ENCODE peak calls at places on chromosomes 6 and 20, in eight cellular contexts. I is kidney, X is left lung, Y is AG04450, K is A673, E is ascending aorta, T is fibroblast of pulmonary artery, M is K562. L is an unnamed sample.

GRCh38 chr6:143579703-143580102 is 68.2 kb upstream of the FUCA2 start:
- DNase-seq in I (no peak), X (no peak), Y (peak; percentile 79), K (no peak), E (peak; percentile 86), T (peak; percentile 97), M (no peak), L (no peak)

GRCh38 chr6:78810698-78811097 is 56.7 kb upstream of the IRAK1BP1 start:
- DNase-seq in I (no peak), X (no peak), Y (no peak), K (no peak), E (no peak), T (peak; percentile 46), M (no peak), L (no peak)

GRCh38 chr6:145626857-145627256 is 108.5 kb downstream of the EPM2A start:
- DNase-seq in I (no peak), X (no peak), Y (peak; percentile 30), K (no peak), E (no peak), T (peak; percentile 94), M (no peak), L (no peak)

GRCh38 chr6:132715204-132715603 is 1.3 kb upstream of the VNN1 start:
- DNase-seq in I (peak; percentile 29), X (no peak), Y (peak; percentile 52), K (peak; percentile 37), E (no peak), T (peak; percentile 91), M (peak; percentile 15), L (no peak)

GRCh38 chr6:30160391-30160790 is 620 bp downstream of the TRIM10 start:
- DNase-seq in I (no peak), X (no peak), Y (no peak), K (no peak), E (no peak), T (no peak), M (no peak), L (no peak)

GRCh38 chr6:156021746-156022396 is 566.2 kb upstream of the NOX3 start:
- DNase-seq in I (no peak), X (no peak), Y (no peak), K (no peak), E (no peak), T (peak; percentile 74), M (no peak), L (peak; percentile 83)

GRCh38 chr6:74731921-74732320 is 473.9 kb downstream of the COL12A1 start:
- DNase-seq in I (no peak), X (no peak), Y (peak; percentile 24), K (peak; percentile 36), E (no peak), T (peak; percentile 60), M (no peak), L (peak; percentile 88)

GRCh38 chr6:161835426-161836029 is 561.7 kb upstream of the AGPAT4 start:
- DNase-seq in I (no peak), X (no peak), Y (no peak), K (no peak), E (no peak), T (no peak), M (no peak), L (no peak)

DNA sequence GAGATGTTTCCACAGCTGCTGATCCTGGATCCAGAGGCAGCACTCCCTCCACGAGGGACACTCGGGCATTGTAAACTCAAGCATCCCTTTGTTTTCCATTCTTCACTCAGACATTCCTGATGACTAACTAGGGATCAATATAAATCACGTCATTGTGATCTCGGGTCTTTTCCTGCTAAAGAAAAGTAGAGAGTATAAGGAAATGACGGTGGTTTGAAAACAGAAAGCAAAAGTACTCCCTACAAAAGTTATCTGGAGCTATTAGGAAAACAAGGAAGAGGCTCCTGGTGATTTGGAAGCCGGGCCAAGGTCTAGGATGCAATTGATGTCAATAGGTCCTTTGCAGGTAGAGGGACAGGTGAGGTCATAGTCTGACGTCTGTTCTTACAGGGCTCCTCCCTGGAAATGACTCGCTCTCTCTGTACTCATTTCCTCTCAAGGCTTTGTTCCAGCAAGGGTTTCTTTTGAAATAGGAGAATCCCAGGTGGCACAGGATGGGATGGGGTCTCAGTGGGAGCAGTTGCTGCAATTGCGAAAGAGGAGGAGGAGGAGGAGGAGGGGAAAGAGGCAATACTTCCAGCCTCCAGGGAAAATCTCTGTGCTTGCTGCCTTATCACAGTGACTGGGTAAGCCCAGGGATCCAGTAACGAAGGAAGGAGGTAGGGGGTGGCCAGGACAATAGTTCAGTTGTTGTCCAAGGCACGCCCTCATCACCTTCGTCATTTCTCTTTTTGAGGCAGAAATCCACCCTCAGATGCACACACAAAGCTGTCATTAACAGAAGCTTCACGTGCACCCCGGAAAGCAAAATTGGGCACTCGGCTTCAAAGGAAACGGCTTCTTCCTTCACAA is 222.9 kb downstream of the LY86 start:
- DNase-seq in I (no peak), X (no peak), Y (no peak), K (peak; percentile 54), E (peak; percentile 60), T (peak; percentile 89), M (no peak), L (peak; percentile 39)
- H3K4me3 ChIP-seq in I (peak overlapping the region; percentile 37), X (peak overlapping the region; percentile 20), Y (peak overlapping the region; percentile 56), K (peak overlapping the region; percentile 35), E (peak overlapping the region; percentile 40), T (peak overlapping the region; percentile 30), M (no peak overlapping the region), L (peak overlapping the region; percentile 40)

GRCh38 chr20:40704828-40705227 is 15.8 kb upstream of the MAFB start:
- DNase-seq in I (no peak), X (no peak), Y (no peak), K (no peak), E (no peak), T (no peak), M (no peak), L (no peak)

GRCh38 chr20:40705413-40705812 is 16.4 kb upstream of the MAFB start:
- DNase-seq in I (no peak), X (no peak), Y (no peak), K (no peak), E (no peak), T (no peak), M (no peak), L (no peak)

GRCh38 chr20:40698744-40699143 is 9.7 kb upstream of the MAFB start:
- DNase-seq in I (no peak), X (no peak), Y (no peak), K (no peak), E (peak; percentile 11), T (no peak), M (no peak), L (no peak)

GRCh38 chr20:40703981-40704530 is 15.0 kb upstream of the MAFB start:
- DNase-seq in I (no peak), X (no peak), Y (no peak), K (no peak), E (no peak), T (no peak), M (no peak), L (no peak)

DNA sequence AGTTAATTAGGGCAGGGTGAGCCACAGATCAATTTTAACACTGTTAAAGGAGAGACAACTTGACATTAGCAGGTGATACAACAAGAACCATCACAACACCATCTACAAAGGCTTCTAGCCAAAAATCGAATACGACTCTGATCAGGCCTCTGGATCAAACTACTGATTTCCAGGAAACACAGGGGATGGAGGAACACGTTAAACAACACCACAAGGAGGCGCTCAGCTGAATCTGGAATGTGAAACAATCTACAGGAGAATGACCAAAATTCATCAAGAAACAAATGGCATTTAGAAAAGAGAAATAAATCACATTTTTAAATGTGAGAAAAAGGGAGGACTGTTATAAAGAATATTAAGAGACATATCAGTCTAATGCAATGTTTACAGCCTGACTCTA is 13.5 kb upstream of the MAFB start:
- DNase-seq in I (no peak), X (no peak), Y (no peak), K (no peak), E (no peak), T (no peak), M (peak; percentile 22), L (no peak)
- TF ChIP-seq CTCF in I (no peak), X (no peak), Y (peak; percentile 23), K (peak; percentile 49), E (no peak), T (peak; percentile 24), M (peak; percentile 42), L (peak; percentile 4)

GRCh38 chr6:41562633-41562975 is 16.4 kb downstream of the FOXP4 start:
- DNase-seq in I (no peak), X (no peak), Y (no peak), K (peak; percentile 87), E (no peak), T (no peak), M (no peak), L (no peak)

GRCh38 chr6:41561386-41561785 is 15.2 kb downstream of the FOXP4 start:
- DNase-seq in I (no peak), X (no peak), Y (no peak), K (no peak), E (no peak), T (no peak), M (no peak), L (no peak)

GRCh38 chr6:41559655-41560439 is 13.7 kb downstream of the FOXP4 start:
- DNase-seq in I (no peak), X (no peak), Y (no peak), K (no peak), E (no peak), T (no peak), M (no peak), L (no peak)

GRCh38 chr6:41561931-41562632 is 15.9 kb downstream of the FOXP4 start:
- DNase-seq in I (no peak), X (no peak), Y (no peak), K (peak; percentile 80), E (no peak), T (no peak), M (no peak), L (no peak)

GRCh38 chr6:41560440-41561192 is 14.4 kb downstream of the FOXP4 start:
- DNase-seq in I (peak; percentile 87), X (peak; percentile 88), Y (no peak), K (peak; percentile 42), E (no peak), T (no peak), M (no peak), L (no peak)
- H3K4me3 ChIP-seq in I (no peak overlapping the region), X (peak overlapping the region; percentile 19), Y (no peak overlapping the region), K (peak overlapping the region; percentile 39), E (peak overlapping the region; percentile 20), T (peak overlapping the region; percentile 49), M (no peak overlapping the region), L (no peak overlapping the region)

GRCh38 chr6:52725133-52725529 is 38.1 kb downstream of the GSTA2 start:
- DNase-seq in I (no peak), X (no peak), Y (no peak), K (no peak), E (peak; percentile 67), T (peak; percentile 10), M (no peak), L (peak; percentile 14)

GRCh38 chr6:52725530-52726192 is 37.6 kb downstream of the GSTA2 start:
- DNase-seq in I (no peak), X (no peak), Y (no peak), K (no peak), E (no peak), T (peak; percentile 7), M (no peak), L (peak; percentile 14)

GRCh38 chr6:52726741-52727535 is 36.3 kb downstream of the GSTA2 start:
- DNase-seq in I (no peak), X (no peak), Y (no peak), K (no peak), E (no peak), T (no peak), M (no peak), L (no peak)

GRCh38 chr6:52724406-52725121 is 38.7 kb downstream of the GSTA2 start:
- DNase-seq in I (peak; percentile 79), X (peak; percentile 84), Y (no peak), K (peak; percentile 81), E (peak; percentile 89), T (peak; percentile 73), M (peak; percentile 61), L (peak; percentile 16)

DNA sequence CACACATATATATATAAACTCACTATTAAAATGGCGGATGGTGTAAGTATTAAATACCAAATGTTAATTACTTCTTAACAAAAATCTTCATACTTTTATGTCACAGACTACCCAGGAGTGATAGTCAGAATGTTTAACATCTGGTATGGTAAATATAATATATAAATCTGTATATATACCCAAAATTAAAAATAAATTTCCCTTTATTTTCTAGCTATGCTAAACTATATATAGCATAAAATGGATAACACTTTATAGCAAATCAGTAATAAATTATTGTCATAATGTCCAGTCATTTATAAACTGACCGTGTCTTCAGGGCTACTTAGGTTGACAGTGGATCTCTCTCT is 37.1 kb downstream of the GSTA2 start:
- DNase-seq in I (no peak), X (no peak), Y (no peak), K (no peak), E (no peak), T (no peak), M (no peak), L (no peak)
- TF ChIP-seq CTCF in I (no peak), X (no peak), Y (no peak), K (no peak), E (no peak), T (no peak), M (no peak), L (no peak)

L was measured in retinal pigment epithelial cell.